ENCODE peak calls at places on chromosomes 5 and 9, in five cellular contexts. C, E, N, S and O are unnamed samples.

GRCh38 chr5:82356808-82357671 is 78.9 kb upstream of the RPS23 start:
- DNase-seq in C (peak; percentile 76), E (peak; percentile 37), N (no peak), S (peak; percentile 100), O (no peak)

GRCh38 chr5:102922839-102923477 is 167.9 kb downstream of the PAM start:
- DNase-seq in C (no peak), E (no peak), N (no peak), S (peak; percentile 23), O (peak; percentile 19)

GRCh38 chr5:132293992-132294727 is at the start of gene SLC22A4:
- DNase-seq in C (peak; percentile 79), E (peak; percentile 90), N (peak; percentile 83), S (peak; percentile 89), O (peak; percentile 97)

GRCh38 chr5:150670275-150670960 is 9.4 kb downstream of the MYOZ3 start:
- DNase-seq in C (no peak), E (peak; percentile 3), N (no peak), S (no peak), O (no peak)

GRCh38 chr9:136645903-136646754 is 16.6 kb upstream of the EGFL7 start:
- DNase-seq in C (no peak), E (no peak), N (peak; percentile 45), S (no peak), O (no peak)

GRCh38 chr5:173699959-173700358 is 83.5 kb upstream of the BOD1 start:
- DNase-seq in C (no peak), E (no peak), N (no peak), S (no peak), O (no peak)

GRCh38 chr9:37952731-37953130 is 48.8 kb upstream of the SLC25A51 start:
- DNase-seq in C (no peak), E (no peak), N (no peak), S (peak; percentile 86), O (no peak)

GRCh38 chr5:160751297-160751696 is 100.7 kb downstream of the ATP10B start:
- DNase-seq in C (no peak), E (no peak), N (no peak), S (no peak), O (no peak)

GRCh38 chr5:38157024-38157423 is 101.3 kb upstream of the EGFLAM start:
- DNase-seq in C (no peak), E (no peak), N (no peak), S (no peak), O (no peak)

GRCh38 chr5:31495336-31495735 is 36.6 kb downstream of the DROSHA start:
- DNase-seq in C (no peak), E (no peak), N (no peak), S (no peak), O (no peak)

GRCh38 chr5:9051779-9052178 is 494.1 kb downstream of the SEMA5A start:
- DNase-seq in C (no peak), E (no peak), N (no peak), S (no peak), O (no peak)

GRCh38 chr5:116897291-116897690 is 322.7 kb upstream of the SEMA6A start:
- DNase-seq in C (no peak), E (no peak), N (no peak), S (no peak), O (no peak)

GRCh38 chr9:136544549-136545064 is 1.2 kb downstream of the NOTCH1 start:
- DNase-seq in C (no peak), E (no peak), N (peak; percentile 95), S (no peak), O (peak; percentile 57)

GRCh38 chr5:107668154-107668932 is 2.4 kb downstream of the EFNA5 start:
- DNase-seq in C (no peak), E (no peak), N (no peak), S (no peak), O (no peak)

GRCh38 chr9:97382099-97382718 is 29.7 kb upstream of the TDRD7 start:
- DNase-seq in C (no peak), E (no peak), N (no peak), S (no peak), O (no peak)

GRCh38 chr5:38447786-38448185 is 108.7 kb downstream of the LIFR start:
- DNase-seq in C (peak; percentile 46), E (no peak), N (no peak), S (no peak), O (no peak)

GRCh38 chr9:76687861-76688374 is 76.3 kb upstream of the PCA3 start:
- DNase-seq in C (no peak), E (no peak), N (no peak), S (peak; percentile 95), O (no peak)

GRCh38 chr9:36486933-36487481 is 85.7 kb upstream of the MELK start:
- DNase-seq in C (no peak), E (peak; percentile 19), N (peak; percentile 78), S (no peak), O (peak; percentile 35)

GRCh38 chr5:106288977-106289376 is 1381.8 kb downstream of the EFNA5 start:
- DNase-seq in C (no peak), E (no peak), N (no peak), S (no peak), O (no peak)

GRCh38 chr5:90909091-90909503 is 350.5 kb downstream of the ADGRV1 start:
- DNase-seq in C (no peak), E (no peak), N (no peak), S (peak; percentile 13), O (no peak)

GRCh38 chr9:76921161-76921560 is 15.2 kb upstream of the PRUNE2 start:
- DNase-seq in C (no peak), E (no peak), N (no peak), S (no peak), O (no peak)

GRCh38 chr9:96176901-96177718 is 124.9 kb downstream of the HSD17B3 start:
- DNase-seq in C (no peak), E (no peak), N (no peak), S (no peak), O (peak; percentile 6)

GRCh38 chr9:127163409-127163808 is 41.0 kb upstream of the ANGPTL2 start:
- DNase-seq in C (no peak), E (no peak), N (no peak), S (peak; percentile 73), O (peak; percentile 77)

GRCh38 chr9:115353681-115354080 is 235.7 kb upstream of the TNC start:
- DNase-seq in C (no peak), E (no peak), N (no peak), S (peak; percentile 32), O (no peak)

GRCh38 chr5:163612358-163613149 is 107.1 kb downstream of the MAT2B start:
- DNase-seq in C (no peak), E (no peak), N (no peak), S (no peak), O (peak; percentile 0)

GRCh38 chr9:107348836-107349235 is 65.8 kb downstream of the RAD23B start:
- DNase-seq in C (no peak), E (no peak), N (no peak), S (no peak), O (no peak)

GRCh38 chr9:14320272-14321245 is 6.6 kb upstream of the NFIB start:
- DNase-seq in C (no peak), E (no peak), N (no peak), S (peak; percentile 97), O (peak; percentile 72)
- H3K4me3 ChIP-seq in C (peak overlapping the region; percentile 58), E (peak overlapping the region; percentile 86), N (peak overlapping the region; percentile 88), S (peak overlapping the region; percentile 72), O (peak overlapping the region; percentile 60)

DNA sequence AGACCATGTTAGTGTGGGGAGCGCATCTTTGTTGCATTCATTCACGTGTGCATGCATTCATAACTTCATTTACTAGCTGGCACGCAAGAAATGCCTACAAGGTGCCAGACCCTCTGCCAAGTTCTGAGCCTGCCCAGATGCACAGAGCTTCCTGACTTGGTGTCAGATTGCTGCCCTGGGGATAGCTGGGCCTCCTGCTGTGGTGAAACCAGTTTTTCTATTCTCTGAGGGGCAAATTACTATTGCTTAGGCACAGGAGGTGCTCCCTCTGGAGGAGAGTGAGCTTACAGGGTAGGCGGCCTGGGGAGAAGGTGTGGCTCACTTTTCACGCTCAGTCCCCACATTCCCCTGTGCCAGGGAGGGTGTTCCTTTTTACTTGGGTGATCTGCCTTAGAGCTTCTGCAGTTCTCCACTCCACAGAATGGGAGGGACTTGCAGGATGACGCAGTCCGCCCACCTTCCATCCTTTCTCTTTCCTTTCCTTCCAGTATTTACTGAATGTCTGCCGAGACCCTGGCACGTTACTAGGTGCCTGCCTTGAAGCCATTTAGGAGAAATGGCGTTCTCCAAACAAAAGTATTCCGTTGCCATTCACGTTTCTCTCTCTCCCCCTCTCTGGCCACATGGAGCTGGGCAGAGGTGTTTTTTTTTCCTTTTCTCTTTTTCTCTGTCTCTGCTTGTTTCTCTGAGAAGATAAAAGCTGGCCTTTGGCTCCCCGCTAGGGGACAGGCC is 27.9 kb upstream of the CTNNA1 start:
- DNase-seq in C (peak; percentile 7), E (peak; percentile 96), N (peak; percentile 19), S (peak; percentile 65), O (peak; percentile 84)
- H3K27ac ChIP-seq in C (peak overlapping the region; percentile 87), E (peak overlapping the region; percentile 95), N (no peak overlapping the region), S (no peak overlapping the region), O (peak overlapping the region; percentile 59)

GRCh38 chr5:28450997-28451396 is 1412.6 kb upstream of the CDH9 start:
- DNase-seq in C (no peak), E (no peak), N (no peak), S (no peak), O (no peak)
- TF ChIP-seq CTCF in C (no peak), E (no peak), N (no peak), S (no peak), O (no peak)

GRCh38 chr5:35306716-35307365 is 76.6 kb upstream of the PRLR start:
- DNase-seq in C (no peak), E (no peak), N (no peak), S (no peak), O (no peak)

GRCh38 chr5:35313296-35313695 is 83.0 kb upstream of the PRLR start:
- DNase-seq in C (peak; percentile 10), E (peak; percentile 30), N (no peak), S (peak; percentile 72), O (no peak)

GRCh38 chr5:35308391-35308790 is 78.1 kb upstream of the PRLR start:
- DNase-seq in C (no peak), E (no peak), N (peak; percentile 34), S (no peak), O (no peak)

GRCh38 chr5:35312281-35312680 is 82.0 kb upstream of the PRLR start:
- DNase-seq in C (no peak), E (no peak), N (no peak), S (no peak), O (no peak)

GRCh38 chr5:35309365-35310130 is 79.3 kb upstream of the PRLR start:
- DNase-seq in C (no peak), E (no peak), N (no peak), S (no peak), O (no peak)
- H3K4me3 ChIP-seq in C (no peak overlapping the region), E (no peak overlapping the region), N (no peak overlapping the region), S (no peak overlapping the region), O (no peak overlapping the region)

GRCh38 chr5:36570696-36571095 is 35.7 kb upstream of the SLC1A3 start:
- DNase-seq in C (no peak), E (no peak), N (no peak), S (no peak), O (no peak)
- H3K27ac ChIP-seq in C (no peak overlapping the region), E (no peak overlapping the region), N (no peak overlapping the region), S (no peak overlapping the region), O (no peak overlapping the region)

GRCh38 chr9:72855321-72855720 is 97.5 kb downstream of the ALDH1A1 start:
- DNase-seq in C (no peak), E (no peak), N (no peak), S (no peak), O (no peak)
- TF ChIP-seq CTCF in C (no peak), E (no peak), N (no peak), S (no peak), O (no peak)

GRCh38 chr9:129653819-129654528 is 11.5 kb upstream of the PRRX2 start:
- DNase-seq in C (no peak), E (no peak), N (no peak), S (no peak), O (no peak)
- H3K4me3 ChIP-seq in C (no peak overlapping the region), E (no peak overlapping the region), N (no peak overlapping the region), S (no peak overlapping the region), O (peak overlapping the region; percentile 22)